ENCODE peak calls at places on chromosomes 13 and 19, in eight cellular contexts. K is RPMI8226; G is HEK293T; X is hypothalamus; M is lung microvascular endothelial cell; Z is activated naive CD8-positive, alpha-beta T cell treated with anti-CD3 and anti-CD28 coated beads for 36 hours; U is colonic mucosa; W is activated naive CD4-positive, alpha-beta T cell treated with anti-CD3 and anti-CD28 coated beads for 36 hours. P is an unnamed sample.

GRCh38 chr13:27953671-27954405 is 15.3 kb downstream of the CDX2 start:
- DNase-seq in K (peak; percentile 70), G (peak; percentile 87), X (no peak), M (peak; percentile 76), Z (peak; percentile 82), U (peak; percentile 82), W (peak; percentile 71), P (peak; percentile 68)

GRCh38 chr13:41774605-41775218 is 186.2 kb downstream of the VWA8 start:
- DNase-seq in K (no peak), G (no peak), X (no peak), M (no peak), Z (no peak), U (no peak), W (no peak), P (no peak)

GRCh38 chr13:107124129-107124718 is 556.3 kb upstream of the ARGLU1 start:
- DNase-seq in K (peak; percentile 10), G (no peak), X (no peak), M (peak; percentile 45), Z (no peak), U (no peak), W (no peak), P (peak; percentile 49)

GRCh38 chr19:19105365-19106060 is 32.8 kb downstream of the TMEM161A start:
- DNase-seq in K (no peak), G (peak; percentile 89), X (no peak), M (no peak), Z (no peak), U (peak; percentile 74), W (no peak), P (no peak)

GRCh38 chr19:10431943-10432735 is 11.8 kb downstream of the PDE4A start:
- DNase-seq in K (peak; percentile 62), G (no peak), X (no peak), M (peak; percentile 33), Z (no peak), U (peak; percentile 82), W (peak; percentile 68), P (peak; percentile 14)

GRCh38 chr13:73708393-73708985 is 425.7 kb downstream of the KLF12 start:
- DNase-seq in K (peak; percentile 54), G (peak; percentile 77), X (no peak), M (peak; percentile 78), Z (peak; percentile 35), U (peak; percentile 77), W (peak; percentile 73), P (peak; percentile 85)

GRCh38 chr19:38250821-38251563 is 5.2 kb downstream of the PPP1R14A start:
- DNase-seq in K (no peak), G (no peak), X (peak; percentile 27), M (peak; percentile 21), Z (no peak), U (peak; percentile 80), W (no peak), P (no peak)

GRCh38 chr13:50192272-50192813 is 177.1 kb downstream of the KCNRG start:
- DNase-seq in K (no peak), G (no peak), X (no peak), M (no peak), Z (no peak), U (no peak), W (no peak), P (no peak)

GRCh38 chr13:34857561-34857960 is 84.5 kb upstream of the NBEA start:
- DNase-seq in K (no peak), G (no peak), X (no peak), M (no peak), Z (no peak), U (no peak), W (no peak), P (no peak)

GRCh38 chr19:33039815-33040214 is 24.9 kb downstream of the RHPN2 start:
- DNase-seq in K (no peak), G (no peak), X (no peak), M (no peak), Z (no peak), U (no peak), W (no peak), P (no peak)

GRCh38 chr19:45940515-45940805 is 25.9 kb upstream of the NANOS2 start:
- DNase-seq in K (no peak), G (no peak), X (no peak), M (no peak), Z (no peak), U (no peak), W (no peak), P (no peak)

GRCh38 chr19:12113121-12113520 is 27.0 kb downstream of the ZNF20 start:
- DNase-seq in K (no peak), G (no peak), X (no peak), M (no peak), Z (no peak), U (no peak), W (no peak), P (no peak)

GRCh38 chr13:25990801-25991200 is 61.0 kb downstream of the SHISA2 start:
- DNase-seq in K (no peak), G (no peak), X (no peak), M (no peak), Z (no peak), U (no peak), W (no peak), P (no peak)

GRCh38 chr13:43346427-43346826 is 323.0 kb downstream of the DNAJC15 start:
- DNase-seq in K (no peak), G (no peak), X (no peak), M (no peak), Z (no peak), U (no peak), W (no peak), P (no peak)